ENCODE peak calls at places on chromosomes 6 and 20, in ten cellular contexts. R, B, Y, O, W, N, J, H, U and D are unnamed samples.

GRCh38 chr20:57089701-57090144 is 176.7 kb downstream of the BMP7 start:
- DNase-seq in U (peak; percentile 35), R (peak; percentile 64), B (peak; percentile 31), N (peak; percentile 34), H (no peak), W (peak; percentile 89), J (peak; percentile 61), Y (peak; percentile 45), O (peak; percentile 45), D (no peak)

GRCh38 chr20:40305303-40305702 is 383.7 kb downstream of the MAFB start:
- DNase-seq in U (no peak), J (no peak), B (no peak), W (no peak), N (no peak), H (no peak), R (no peak), O (no peak), Y (no peak), D (no peak)

GRCh38 chr6:22098623-22099022 is 198.2 kb downstream of the PRL start:
- DNase-seq in B (peak; percentile 39), R (no peak), W (no peak), U (no peak), J (no peak), Y (no peak), O (no peak), H (no peak), N (no peak), D (no peak)

GRCh38 chr6:65064844-65065243 is 642.2 kb downstream of the EYS start:
- DNase-seq in J (no peak), N (no peak), R (no peak), W (no peak), Y (no peak), B (no peak), O (no peak), U (no peak), H (no peak), D (no peak)

GRCh38 chr6:1940381-1940780 is 305.0 kb downstream of the GMDS start:
- DNase-seq in N (peak; percentile 65), B (peak; percentile 28), O (no peak), J (peak; percentile 17), U (no peak), Y (peak; percentile 58), W (no peak), R (peak; percentile 10), H (no peak), D (no peak)

GRCh38 chr6:142680308-142680707 is 264.7 kb downstream of the HIVEP2 start:
- DNase-seq in Y (no peak), U (no peak), N (peak; percentile 61), B (no peak), W (no peak), R (peak; percentile 65), J (no peak), H (no peak), O (peak; percentile 14), D (no peak)

GRCh38 chr20:51514836-51515235 is 27.7 kb downstream of the NFATC2 start:
- DNase-seq in R (no peak), U (no peak), O (no peak), J (no peak), Y (no peak), H (no peak), B (no peak), N (no peak), W (no peak), D (no peak)

GRCh38 chr20:37396520-37397075 is 50.7 kb downstream of the SRC start:
- DNase-seq in Y (no peak), R (no peak), H (no peak), J (no peak), U (no peak), B (no peak), O (no peak), W (peak; percentile 82), N (no peak), D (no peak)

GRCh38 chr6:121780325-121781313 is 345.2 kb downstream of the GJA1 start:
- DNase-seq in Y (no peak), N (peak; percentile 95), R (peak; percentile 30), J (no peak), B (peak; percentile 93), O (no peak), W (no peak), H (peak; percentile 41), U (peak; percentile 74), D (no peak)

GRCh38 chr6:134422426-134423231 is 104.7 kb upstream of the SGK1 start:
- DNase-seq in B (peak; percentile 99), N (peak; percentile 99), W (no peak), Y (peak; percentile 94), J (no peak), U (no peak), O (no peak), H (peak; percentile 99), R (peak; percentile 85), D (no peak)

GRCh38 chr6:5305968-5306626 is 44.8 kb downstream of the FARS2 start:
- DNase-seq in H (no peak), B (peak; percentile 38), R (no peak), J (no peak), Y (no peak), W (no peak), U (no peak), O (no peak), N (no peak), D (no peak)

GRCh38 chr6:92635553-92636153 is 783.7 kb downstream of the EPHA7 start:
- DNase-seq in N (no peak), R (no peak), W (no peak), O (no peak), U (no peak), J (no peak), B (no peak), H (no peak), Y (no peak), D (no peak)